ENCODE peak calls at places on chromosomes 16 and 17, in six cellular contexts. L is body of pancreas, U is H1, Q is HCT116, A is suprapubic skin, Y is A549. M is an unnamed sample.

GRCh38 chr16:21626659-21627277 is 25.6 kb downstream of the IGSF6 start:
- DNase-seq in A (no peak), U (no peak), L (no peak), Q (peak), Y (no peak), M (no peak)

GRCh38 chr17:77681820-77682219 is 276.7 kb upstream of the TNRC6C start:
- DNase-seq in A (peak), Y (no peak), L (no peak), U (no peak), Q (no peak), M (peak)

GRCh38 chr17:40427002-40427491 is 9.4 kb upstream of the TOP2A start:
- DNase-seq in Q (no peak), A (peak), Y (no peak), U (peak), L (no peak), M (no peak)

GRCh38 chr17:19412984-19413383 is 2.0 kb downstream of the RNF112 start:
- DNase-seq in Q (no peak), L (no peak), Y (no peak), A (no peak), U (no peak), M (no peak)

GRCh38 chr16:66489385-66489784 is 60.5 kb downstream of the TK2 start:
- DNase-seq in U (no peak), L (no peak), Y (no peak), A (no peak), Q (no peak), M (no peak)

GRCh38 chr17:19766016-19766415 is 17.9 kb upstream of the ALDH3A1 start:
- DNase-seq in Y (no peak), U (peak), L (no peak), A (no peak), Q (no peak), M (no peak)

GRCh38 chr17:43200127-43200526 is 11.5 kb upstream of the TMEM106A start:
- DNase-seq in Q (no peak), Y (no peak), U (no peak), L (no peak), A (no peak), M (no peak)

GRCh38 chr16:4994719-4995434 is 36.7 kb downstream of the SEC14L5 start:
- DNase-seq in Y (no peak), Q (no peak), L (no peak), U (no peak), A (no peak), M (peak)

GRCh38 chr17:78589031-78589675 is 12.0 kb upstream of the DNAH17 start:
- DNase-seq in Y (no peak), U (no peak), A (no peak), Q (no peak), L (no peak), M (no peak)

GRCh38 chr16:81616321-81617020 is 162.6 kb upstream of the PLCG2 start:
- DNase-seq in L (peak), U (no peak), Y (no peak), A (no peak), Q (no peak), M (peak)

GRCh38 chr16:48444574-48444973 is 59.4 kb upstream of the SIAH1 start:
- DNase-seq in A (no peak), U (no peak), Y (peak), Q (peak), L (no peak), M (no peak)

GRCh38 chr17:82806645-82807044 is 33.2 kb downstream of the ZNF750 start:
- DNase-seq in L (no peak), Q (no peak), U (no peak), Y (no peak), A (no peak), M (no peak)

GRCh38 chr17:47693667-47694017 is 319 bp upstream of the TBKBP1 start:
- DNase-seq in U (no peak), Q (no peak), A (no peak), L (no peak), Y (no peak), M (no peak)

GRCh38 chr16:70520612-70521297 is 2.6 kb downstream of the COG4 start:
- DNase-seq in L (no peak), U (no peak), A (no peak), Y (no peak), Q (no peak), M (no peak)

GRCh38 chr16:27847030-27847550 is 216.4 kb downstream of the GSG1L start:
- DNase-seq in Q (no peak), L (no peak), Y (no peak), A (peak), U (no peak), M (no peak)

GRCh38 chr16:65837431-65837986 is 529.0 kb upstream of the CDH5 start:
- DNase-seq in L (no peak), A (no peak), U (no peak), Q (no peak), Y (no peak), M (no peak)

GRCh38 chr17:38435795-38436194 is 7.5 kb downstream of the ARHGAP23 start:
- DNase-seq in A (no peak), Q (no peak), Y (no peak), L (no peak), U (no peak), M (no peak)

GRCh38 chr17:33686171-33686570 is 393.1 kb upstream of the ASIC2 start:
- DNase-seq in Q (no peak), A (no peak), U (peak), Y (peak), L (no peak), M (no peak)

GRCh38 chr17:17748179-17748578 is 66.9 kb downstream of the RAI1 start:
- DNase-seq in A (no peak), Q (no peak), Y (no peak), L (no peak), U (no peak), M (no peak)
- TF ChIP-seq CTCF in A (no peak), Q (no peak), Y (peak), L (no peak), U (peak), M (peak)

DNA sequence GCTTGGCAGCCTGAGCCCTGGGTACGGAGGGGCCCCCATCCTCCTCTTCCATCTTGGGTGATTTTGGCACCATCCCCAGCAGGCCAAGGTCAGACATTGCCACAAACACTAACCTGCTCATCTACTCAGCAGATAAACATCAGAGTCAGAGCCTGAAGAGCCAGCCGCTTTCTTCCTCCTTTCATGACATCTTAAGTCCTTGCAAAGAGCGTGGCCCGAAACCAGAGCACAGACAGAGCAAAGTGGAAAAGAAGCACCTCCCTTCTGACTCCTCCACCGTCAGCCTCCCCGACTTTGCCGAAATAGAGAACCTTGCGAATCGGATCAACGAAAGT is 60.4 kb upstream of the RPH3AL start:
- DNase-seq in L (no peak), Y (no peak), U (no peak), A (no peak), Q (no peak), M (no peak)
- TF ChIP-seq POLR2A in L (no peak), Y (no peak), U (no peak), A (no peak), Q (no peak), M (no peak)

DNA sequence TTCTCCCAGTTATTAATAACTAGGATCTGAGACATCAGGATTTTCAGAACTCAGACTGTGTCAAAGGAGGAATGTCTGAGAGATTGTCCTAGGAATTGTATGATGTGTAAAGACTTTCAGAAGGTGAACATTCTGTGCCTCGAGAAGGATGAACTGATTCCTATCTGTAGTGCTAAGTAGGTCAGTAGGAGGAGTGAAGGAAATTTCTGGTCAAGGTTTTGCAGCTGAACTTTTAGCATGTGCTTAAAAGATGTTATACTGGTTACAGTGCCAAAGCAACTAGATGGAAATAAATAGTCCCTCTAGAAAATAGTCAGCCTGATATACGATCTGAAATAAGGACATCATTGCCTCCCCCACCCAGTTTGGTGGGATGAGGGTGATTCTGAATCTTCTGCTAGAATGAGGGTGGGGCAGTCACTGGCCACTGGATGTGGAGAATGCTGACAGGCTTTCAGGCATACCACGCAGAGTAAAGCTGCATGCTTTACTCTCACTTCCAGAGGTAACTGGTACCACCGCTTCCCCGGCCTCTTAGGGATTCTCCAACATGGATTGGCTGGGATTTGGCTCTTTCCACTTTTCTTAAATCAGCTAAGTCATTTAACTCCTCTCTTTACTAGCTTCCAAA is 57.2 kb upstream of the VPS4A start:
- DNase-seq in Y (no peak), L (no peak), Q (no peak), A (no peak), U (no peak), M (no peak)
- H3K27ac ChIP-seq in Y (no peak), L (no peak), Q (no peak), A (peak), U (no peak), M (no peak)

GRCh38 chr16:50847166-50847565 is 105.3 kb downstream of the CYLD start:
- DNase-seq in Q (no peak), A (no peak), L (no peak), Y (no peak), U (no peak), M (no peak)

GRCh38 chr16:50845296-50845695 is 103.4 kb downstream of the CYLD start:
- DNase-seq in L (no peak), A (no peak), Q (no peak), U (no peak), Y (no peak), M (no peak)

GRCh38 chr16:50842589-50842988 is 100.7 kb downstream of the CYLD start:
- DNase-seq in Q (no peak), A (no peak), U (peak), Y (no peak), L (no peak), M (no peak)

GRCh38 chr16:50846511-50846910 is 104.6 kb downstream of the CYLD start:
- DNase-seq in Q (no peak), L (no peak), Y (no peak), A (no peak), U (no peak), M (no peak)

GRCh38 chr16:50844840-50845239 is 103.0 kb downstream of the CYLD start:
- DNase-seq in Y (no peak), U (no peak), A (no peak), L (no peak), Q (no peak), M (no peak)
- TF ChIP-seq CTCF in Y (no peak), U (no peak), A (no peak), L (no peak), Q (no peak), M (no peak)

GRCh38 chr17:44385287-44386181 is 3.9 kb downstream of the ITGA2B start:
- DNase-seq in Y (peak), A (peak), Q (peak), U (peak), L (peak), M (peak)
- TF ChIP-seq POLR2A in Y (peak), A (no peak), Q (no peak), U (no peak), L (peak), M (peak)

GRCh38 chr17:36617773-36618172 is 16.4 kb downstream of the MRM1 start:
- DNase-seq in L (no peak), U (no peak), Y (no peak), Q (no peak), A (no peak), M (peak)

GRCh38 chr17:36616391-36617029 is 15.1 kb downstream of the MRM1 start:
- DNase-seq in L (no peak), A (no peak), Y (no peak), Q (no peak), U (no peak), M (no peak)

GRCh38 chr17:36614081-36614480 is 12.7 kb downstream of the MRM1 start:
- DNase-seq in Y (no peak), L (no peak), A (no peak), U (no peak), Q (no peak), M (no peak)

GRCh38 chr17:36612323-36612722 is 10.9 kb downstream of the MRM1 start:
- DNase-seq in A (no peak), U (no peak), Q (no peak), Y (no peak), L (no peak), M (no peak)

GRCh38 chr17:36614974-36615373 is 13.6 kb downstream of the MRM1 start:
- DNase-seq in Y (no peak), L (no peak), U (no peak), A (no peak), Q (no peak), M (no peak)
- H3K27ac ChIP-seq in Y (no peak), L (no peak), U (no peak), A (no peak), Q (no peak), M (no peak)

GRCh38 chr17:5700791-5701190 is 116.5 kb upstream of the NLRP1 start:
- DNase-seq in U (no peak), Q (no peak), A (no peak), L (no peak), Y (no peak), M (no peak)
- TF ChIP-seq CTCF in U (no peak), Q (no peak), A (no peak), L (no peak), Y (no peak), M (no peak)

DNA sequence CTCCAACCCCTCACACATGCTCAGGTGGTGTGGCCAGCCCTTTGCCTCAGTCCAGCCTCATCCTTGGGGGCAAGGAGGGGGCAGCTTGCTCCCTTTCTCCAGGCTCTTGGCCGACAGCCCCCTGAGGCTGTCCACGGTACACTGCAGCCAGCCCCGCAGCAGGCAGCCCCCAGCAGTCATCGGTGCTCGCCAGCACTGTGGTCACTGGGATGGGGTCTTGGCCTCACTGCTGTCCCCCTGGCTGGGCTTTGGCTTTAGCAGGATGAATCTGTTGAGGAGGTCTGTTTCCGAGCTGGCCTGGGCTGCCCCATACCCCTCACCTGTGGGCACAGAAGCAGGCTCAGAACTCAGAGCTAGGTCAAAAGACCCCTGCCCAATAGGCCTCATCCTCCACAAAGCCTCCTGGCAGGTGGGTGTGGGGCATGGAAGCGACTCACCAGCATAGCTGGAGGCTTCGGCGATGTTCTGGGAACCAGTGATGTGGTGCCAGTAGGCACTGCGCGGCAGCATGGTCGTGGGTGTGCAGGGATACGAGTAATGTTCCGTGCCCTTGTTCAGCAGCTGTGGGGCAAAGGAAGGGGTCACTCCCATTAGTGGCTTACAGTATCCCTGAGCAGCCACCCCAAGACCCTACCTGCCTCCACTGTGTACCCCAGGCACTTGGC is 10.8 kb downstream of the POLR2C start:
- DNase-seq in Q (no peak), A (no peak), Y (no peak), U (no peak), L (no peak), M (no peak)
- TF ChIP-seq POLR2A in Q (no peak), A (no peak), Y (no peak), U (no peak), L (no peak), M (no peak)

GRCh38 chr16:52117171-52117570 is 429.8 kb downstream of the TOX3 start:
- DNase-seq in L (no peak), Y (no peak), A (no peak), Q (no peak), U (no peak), M (no peak)
- H3K27ac ChIP-seq in L (no peak), Y (no peak), A (no peak), Q (no peak), U (no peak), M (no peak)